ENCODE peak calls at places on chromosomes 5 and 9, in four cellular contexts. M is GM23338, J is GM12878, R is hepatocyte. P is an unnamed sample. For H4K20me1, the result is how much of the 10 kb centered on the place peaks cover.

GRCh38 chr5:9622891-9623547 is 7.1 kb downstream of the TAS2R1 start:
- DNase-seq in R (peak), M (peak), J (no peak), P (no peak)

GRCh38 chr9:92746567-92747458 is 17.8 kb downstream of the BICD2 start:
- DNase-seq in J (no peak), R (no peak), M (no peak), P (no peak)

GRCh38 chr5:143776951-143777350 is 35.0 kb upstream of the HMHB1 start:
- DNase-seq in R (no peak), J (no peak), M (no peak), P (no peak)

GRCh38 chr9:8733096-8733954 is 933.7 kb upstream of the DMAC1 start:
- DNase-seq in J (no peak), R (peak), M (peak), P (no peak)

GRCh38 chr9:92720209-92720765 is 44.3 kb downstream of the BICD2 start:
- DNase-seq in M (no peak), R (no peak), J (no peak), P (no peak)

GRCh38 chr5:172276214-172276613 is 7.3 kb downstream of the UBTD2 start:
- DNase-seq in M (no peak), R (no peak), J (no peak), P (no peak)

GRCh38 chr9:70600479-70600878 is 186.0 kb upstream of the KLF9 start:
- DNase-seq in R (peak), J (no peak), M (no peak), P (no peak)

GRCh38 chr5:147208134-147208533 is 26.7 kb upstream of the STK32A start:
- DNase-seq in J (no peak), M (no peak), R (no peak), P (no peak)

DNA sequence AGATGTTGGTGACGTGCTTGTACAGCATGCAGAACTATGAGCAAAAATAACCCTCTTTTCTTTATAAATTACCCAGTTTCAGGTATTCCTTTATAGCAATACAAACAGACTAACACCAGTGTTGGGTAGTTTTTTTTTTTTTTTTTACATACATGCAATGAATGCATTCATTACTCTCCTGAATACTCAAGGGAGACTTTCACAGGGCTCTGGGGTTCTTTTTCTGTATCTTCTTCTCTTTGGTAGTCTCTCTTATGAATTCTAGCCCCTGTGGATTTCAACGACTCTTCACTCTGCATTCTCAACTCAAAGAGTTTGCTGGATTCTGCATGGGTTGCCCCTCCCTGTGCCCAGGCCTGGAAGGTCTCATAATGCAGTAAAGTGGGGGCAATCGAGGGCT is 27.8 kb downstream of the PTTG1 start:
- DNase-seq in R (no peak), M (no peak), J (no peak), P (no peak)
- H4K20me1 ChIP-seq in R (under half), M (under half), J (under half), P (under half)

DNA sequence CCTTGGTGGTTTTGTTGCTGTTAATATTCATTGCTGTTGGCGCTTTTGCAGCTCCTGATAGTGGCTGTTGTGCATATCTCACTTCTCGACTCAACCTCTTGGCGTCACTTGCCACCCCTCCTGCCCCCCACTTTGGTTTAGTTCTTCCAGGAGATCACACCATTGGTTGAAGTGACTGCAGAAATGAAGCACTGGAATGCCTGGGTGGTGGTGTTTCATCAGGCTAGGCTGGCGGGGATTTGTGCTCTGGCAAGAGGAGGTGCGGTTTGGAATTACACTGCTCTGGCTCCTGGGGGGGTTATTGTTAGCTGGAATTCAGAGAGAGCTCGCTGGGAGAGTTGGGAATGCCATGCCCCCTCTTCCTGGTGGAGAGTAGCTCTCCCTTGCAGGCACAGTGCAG is 11.5 kb downstream of the PRRC2B start:
- DNase-seq in M (peak), R (no peak), J (no peak), P (no peak)
- H3K4me3 ChIP-seq in M (peak), R (no peak), J (no peak), P (no peak)

DNA sequence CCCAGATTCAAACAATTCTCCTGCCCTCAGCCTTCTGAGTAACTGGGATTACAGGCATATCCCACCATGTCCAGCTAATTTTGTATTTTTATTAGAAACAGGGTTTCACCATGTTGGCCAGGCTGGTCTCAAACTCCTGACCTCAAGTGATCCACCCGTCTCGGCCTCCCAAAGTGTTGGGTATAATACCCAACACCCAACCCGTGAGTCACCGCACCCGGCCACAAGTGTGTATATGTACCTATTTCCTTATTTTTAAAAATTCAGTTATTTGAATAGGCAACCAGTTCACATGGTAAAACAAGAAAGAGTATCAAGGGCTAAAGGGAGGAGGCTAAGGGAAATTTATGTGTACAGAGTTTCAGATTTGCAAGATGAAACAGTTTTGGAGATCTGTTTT is 13.4 kb downstream of the PHAX start:
- DNase-seq in J (no peak), R (no peak), M (no peak), P (no peak)
- H4K20me1 ChIP-seq in J (under half), R (under half), M (under half), P (under half)

DNA sequence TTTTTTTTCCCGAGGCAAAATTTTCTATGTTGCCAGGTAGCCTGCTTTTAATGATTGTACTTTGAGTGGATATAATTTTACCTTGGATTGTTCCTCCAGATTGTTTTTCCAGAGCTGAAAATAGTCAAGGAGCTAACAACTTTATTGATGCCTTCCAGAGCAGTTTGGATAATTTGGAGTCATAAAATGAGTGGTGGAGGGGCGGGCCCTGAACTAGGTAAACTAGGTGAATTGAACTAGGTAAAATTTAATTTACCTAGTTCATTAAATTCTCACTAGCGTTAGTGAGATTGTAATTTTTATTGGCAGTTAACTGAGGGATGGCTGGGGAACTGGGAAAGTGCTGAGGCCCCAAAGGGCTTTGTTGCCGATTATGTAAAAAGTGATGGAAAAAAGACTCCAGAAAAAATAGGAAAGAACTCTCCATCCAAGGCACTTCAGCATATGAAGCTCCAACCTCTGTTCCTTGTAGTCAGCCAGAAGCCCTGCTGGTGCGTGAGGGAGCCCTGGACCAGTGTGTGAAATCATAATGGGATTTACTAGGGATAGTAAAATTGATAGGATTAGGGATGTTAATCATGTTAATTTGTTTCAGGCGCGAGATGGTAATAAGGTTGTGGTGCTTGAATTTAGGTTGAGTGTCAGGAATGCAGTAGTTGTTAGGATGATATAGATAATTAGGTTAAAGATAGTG is 1.7 kb downstream of the DNAJC25 start:
- DNase-seq in R (no peak), J (no peak), M (no peak), P (no peak)
- H3K4me3 ChIP-seq in R (no peak), J (peak), M (peak), P (peak)

DNA sequence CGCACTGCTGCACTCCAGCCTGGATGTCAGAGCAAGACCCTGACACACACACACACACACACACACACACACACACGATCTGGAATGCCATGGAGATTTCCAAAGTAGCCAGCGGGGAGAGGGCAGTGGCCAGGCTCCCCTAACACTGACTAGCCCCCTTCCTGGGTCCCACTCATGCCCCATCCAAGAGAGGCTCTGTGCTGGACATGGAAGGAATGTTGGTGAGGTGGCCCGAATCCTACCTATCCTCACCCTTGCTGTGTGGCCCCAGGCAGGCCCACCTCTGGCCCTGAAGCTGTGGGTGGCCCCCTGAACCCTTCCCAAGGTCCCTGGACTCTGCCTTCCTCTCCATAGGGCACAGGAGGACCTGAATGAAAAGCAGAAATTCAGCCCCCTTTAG is 7.3 kb downstream of the BRD3 start:
- DNase-seq in M (no peak), R (no peak), J (no peak), P (no peak)
- H4K20me1 ChIP-seq in M (half or more), R (half or more), J (under half), P (half or more)

GRCh38 chr9:842918-843468 is 1.5 kb downstream of the DMRT1 start:
- DNase-seq in R (no peak), M (peak), J (no peak), P (no peak)
- H3K4me3 ChIP-seq in R (no peak), M (peak), J (no peak), P (no peak)